ENCODE peak calls at places on chromosome 2, in ten cellular contexts. Z is T-helper 1 cell, D is mucosa of gallbladder, I is NCI-H1694 treated with DMSO at 0.1 percent for 48 hours, C is GM04504, F is HCEC 1CT, T is B cell, H is tibial artery, N is PC-9, S is activated T-cell treated with anti-CD3 and anti-CD28 coated beads for 1 hour. B is an unnamed sample.

GRCh38 chr2:39546937-39547336 is 109.9 kb upstream of the MAP4K3 start:
- DNase-seq in I (no peak), T (no peak), S (no peak), D (no peak), H (no peak), N (no peak), F (peak; percentile 54), Z (no peak), C (no peak), B (no peak)

GRCh38 chr2:191738003-191738402 is 60.1 kb downstream of the NABP1 start:
- DNase-seq in F (no peak), D (no peak), H (no peak), S (no peak), Z (no peak), N (no peak), C (no peak), T (no peak), I (no peak), B (no peak)

GRCh38 chr2:18065264-18065663 is 186.8 kb downstream of the KCNS3 start:
- DNase-seq in I (no peak), C (no peak), N (no peak), T (no peak), S (no peak), D (no peak), F (no peak), H (no peak), Z (no peak), B (no peak)

GRCh38 chr2:30359644-30360167 is 87.3 kb upstream of the LCLAT1 start:
- DNase-seq in N (no peak), H (peak; percentile 94), I (peak; percentile 17), C (no peak), Z (no peak), D (peak; percentile 62), S (no peak), T (no peak), F (no peak), B (peak; percentile 12)

GRCh38 chr2:11807156-11808015 is 61.0 kb downstream of the LPIN1 start:
- DNase-seq in N (no peak), T (no peak), H (no peak), C (no peak), S (no peak), Z (no peak), F (no peak), I (no peak), D (no peak), B (no peak)

GRCh38 chr2:47656715-47657600 is 126.0 kb upstream of the MSH6 start:
- DNase-seq in I (no peak), D (no peak), H (no peak), Z (no peak), T (no peak), F (peak; percentile 3), C (no peak), N (peak; percentile 16), S (no peak), B (no peak)

GRCh38 chr2:15076668-15077067 is 444.2 kb downstream of the LRATD1 start:
- DNase-seq in T (no peak), H (no peak), C (no peak), F (no peak), I (no peak), S (no peak), D (no peak), N (no peak), Z (no peak), B (no peak)

GRCh38 chr2:241607162-241607885 is 29.6 kb downstream of the THAP4 start:
- DNase-seq in F (no peak), T (no peak), C (no peak), N (no peak), Z (no peak), D (no peak), H (no peak), I (no peak), S (no peak), B (no peak)

GRCh38 chr2:48398285-48399135 is 131.4 kb upstream of the STON1 start:
- DNase-seq in T (no peak), C (no peak), S (no peak), N (no peak), F (no peak), Z (no peak), I (no peak), D (no peak), H (no peak), B (no peak)

GRCh38 chr2:172177581-172177980 is 74.9 kb upstream of the DLX2 start:
- DNase-seq in I (no peak), F (no peak), S (no peak), Z (no peak), T (no peak), H (no peak), D (no peak), C (no peak), N (no peak), B (no peak)